ENCODE peak calls at places on chromosomes 4 and X, in eight cellular contexts. C is GM13977, P is AG09309, K is endothelial cell, V is HL-60, N is mesothelial cell of epicardium, W is SK-N-SH, Y is heart right ventricle. L is an unnamed sample.

GRCh38 chrX:39338583-39338982 is 537.3 kb downstream of the MID1IP1 start:
- DNase-seq in Y (no peak), W (no peak), P (no peak), N (no peak), C (no peak), K (no peak), V (no peak), L (no peak)

GRCh38 chrX:69062493-69062892 is 102.8 kb downstream of the PJA1 start:
- DNase-seq in N (peak; percentile 9), W (no peak), V (no peak), Y (no peak), C (no peak), K (no peak), P (no peak), L (no peak)

GRCh38 chrX:20173305-20173704 is 31.7 kb upstream of the EIF1AX start:
- DNase-seq in N (no peak), C (no peak), V (no peak), K (no peak), Y (no peak), W (no peak), P (no peak), L (no peak)

GRCh38 chr4:128776794-128777216 is 32.7 kb upstream of the JADE1 start:
- DNase-seq in P (peak; percentile 70), K (no peak), C (no peak), V (no peak), N (peak; percentile 42), Y (no peak), W (no peak), L (peak; percentile 36)

GRCh38 chr4:125956281-125956680 is 641.5 kb downstream of the FAT4 start:
- DNase-seq in C (no peak), W (no peak), K (no peak), V (no peak), N (no peak), Y (no peak), P (no peak), L (no peak)

GRCh38 chr4:74715731-74716435 is 78.4 kb downstream of the BTC start:
- DNase-seq in V (no peak), N (no peak), K (no peak), Y (no peak), C (peak; percentile 4), W (no peak), P (no peak), L (no peak)

GRCh38 chrX:115023139-115023538 is 5.7 kb upstream of the IL13RA2 start:
- DNase-seq in W (peak; percentile 12), V (no peak), P (peak; percentile 54), Y (no peak), K (no peak), N (no peak), C (no peak), L (peak; percentile 10)

GRCh38 chr4:48498895-48499294 is 8.8 kb downstream of the ZAR1 start:
- DNase-seq in N (no peak), C (no peak), P (no peak), V (no peak), W (no peak), K (no peak), Y (no peak), L (no peak)

GRCh38 chr4:10045481-10045880 is 24.2 kb upstream of the SLC2A9 start:
- DNase-seq in V (no peak), N (no peak), P (no peak), W (no peak), K (no peak), Y (no peak), C (no peak), L (no peak)

GRCh38 chr4:184574861-184575260 is 74.4 kb downstream of the CASP3 start:
- DNase-seq in V (no peak), K (no peak), C (no peak), N (no peak), P (no peak), W (no peak), Y (peak; percentile 16), L (no peak)

GRCh38 chr4:123649248-123649643 is 252.7 kb downstream of the SPRY1 start:
- DNase-seq in V (no peak), P (no peak), C (peak; percentile 5), K (no peak), W (no peak), Y (no peak), N (no peak), L (no peak)

GRCh38 chr4:53321151-53321987 is 44.5 kb downstream of the SCFD2 start:
- DNase-seq in Y (no peak), N (no peak), C (no peak), P (peak; percentile 94), V (no peak), W (no peak), K (no peak), L (no peak)

GRCh38 chr4:97016186-97016945 is 1126.9 kb downstream of the STPG2 start:
- DNase-seq in W (no peak), P (no peak), K (no peak), N (no peak), C (no peak), Y (no peak), V (no peak), L (no peak)

GRCh38 chr4:13266687-13267086 is 217.5 kb downstream of the RAB28 start:
- DNase-seq in N (no peak), Y (no peak), C (no peak), V (no peak), P (no peak), W (no peak), K (no peak), L (no peak)

GRCh38 chr4:107913283-107913899 is 18.0 kb upstream of the CYP2U1 start:
- DNase-seq in V (peak; percentile 62), C (no peak), K (peak; percentile 64), W (peak; percentile 36), P (peak; percentile 50), Y (peak; percentile 67), N (no peak), L (peak; percentile 51)

GRCh38 chr4:39641451-39641850 is 2.8 kb upstream of the SMIM14 start:
- DNase-seq in K (no peak), P (no peak), Y (no peak), C (no peak), V (no peak), W (no peak), N (no peak), L (no peak)

GRCh38 chr4:39635023-39635422 is 3.6 kb downstream of the SMIM14 start:
- DNase-seq in W (no peak), K (no peak), C (no peak), V (no peak), P (no peak), Y (no peak), N (no peak), L (peak; percentile 54)

GRCh38 chr4:39636786-39637185 is 1.9 kb downstream of the SMIM14 start:
- DNase-seq in P (no peak), N (no peak), K (no peak), W (no peak), Y (peak; percentile 21), C (no peak), V (no peak), L (no peak)

GRCh38 chr4:39637572-39638357 is 900 bp downstream of the SMIM14 start:
- DNase-seq in C (no peak), V (peak; percentile 56), W (peak; percentile 54), P (no peak), Y (peak; percentile 53), K (peak; percentile 52), N (peak; percentile 62), L (peak; percentile 38)

GRCh38 chr4:39638358-39639239 is at the start of gene SMIM14:
- DNase-seq in K (peak; percentile 95), C (peak; percentile 88), Y (peak; percentile 98), N (peak; percentile 99), P (peak; percentile 91), V (peak; percentile 98), W (peak; percentile 98), L (peak; percentile 96)
- TF ChIP-seq CTCF in K (no peak), C (no peak), Y (peak; percentile 24), N (no peak), P (no peak), V (no peak), W (no peak), L (no peak)

DNA sequence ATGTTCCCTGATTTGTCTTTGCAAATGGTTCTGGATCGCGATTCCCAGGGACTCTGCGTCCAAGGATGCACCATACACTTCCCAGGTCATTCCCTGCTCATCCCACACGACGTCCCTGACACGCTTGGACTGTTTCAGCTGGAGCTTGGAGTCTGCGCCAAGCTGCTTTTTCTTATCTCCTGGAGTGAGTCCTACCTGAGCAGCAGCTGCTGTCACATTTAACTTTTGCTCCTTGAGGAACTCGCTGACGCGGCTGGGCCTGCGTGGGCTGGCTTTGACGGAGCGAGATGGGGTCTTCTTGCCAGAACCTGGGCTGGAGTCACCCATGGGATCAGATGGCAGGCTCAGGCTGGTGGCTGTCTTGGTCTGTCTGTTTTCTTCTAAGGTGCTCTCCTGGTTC is 59.6 kb downstream of the GPRIN3 start:
- DNase-seq in C (no peak), W (no peak), N (no peak), P (no peak), K (no peak), Y (no peak), V (no peak), L (no peak)
- TF ChIP-seq CTCF in C (no peak), W (no peak), N (no peak), P (no peak), K (no peak), Y (no peak), V (no peak), L (no peak)

GRCh38 chr4:91961504-91961903 is 342.3 kb upstream of the GRID2 start:
- DNase-seq in C (no peak), W (no peak), V (no peak), Y (no peak), N (no peak), K (no peak), P (no peak), L (no peak)

GRCh38 chr4:91963489-91963888 is 340.3 kb upstream of the GRID2 start:
- DNase-seq in P (no peak), V (no peak), C (no peak), Y (no peak), W (no peak), K (no peak), N (no peak), L (no peak)

DNA sequence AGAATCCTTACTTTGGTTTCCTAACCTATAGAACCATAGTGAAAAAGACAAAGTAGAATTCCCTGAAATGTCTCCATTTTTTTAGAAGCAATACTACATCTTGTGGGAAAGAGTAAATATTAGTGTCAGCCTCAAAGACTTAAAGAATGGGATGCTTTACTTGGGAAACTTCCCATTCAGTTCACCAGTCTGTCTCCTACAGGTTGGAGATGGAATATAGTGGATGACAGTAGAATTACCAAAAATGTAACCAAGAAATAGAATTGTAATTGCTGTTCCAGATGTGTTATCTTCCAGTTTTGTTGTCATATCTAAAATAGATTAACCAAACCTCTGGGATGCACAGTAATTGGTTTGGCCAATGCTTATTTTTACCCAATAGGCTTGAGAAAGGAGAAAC is 338.6 kb upstream of the GRID2 start:
- DNase-seq in V (no peak), K (no peak), C (no peak), P (no peak), N (no peak), Y (no peak), W (no peak), L (no peak)
- TF ChIP-seq CTCF in V (no peak), K (no peak), C (no peak), P (no peak), N (no peak), Y (no peak), W (no peak), L (no peak)

DNA sequence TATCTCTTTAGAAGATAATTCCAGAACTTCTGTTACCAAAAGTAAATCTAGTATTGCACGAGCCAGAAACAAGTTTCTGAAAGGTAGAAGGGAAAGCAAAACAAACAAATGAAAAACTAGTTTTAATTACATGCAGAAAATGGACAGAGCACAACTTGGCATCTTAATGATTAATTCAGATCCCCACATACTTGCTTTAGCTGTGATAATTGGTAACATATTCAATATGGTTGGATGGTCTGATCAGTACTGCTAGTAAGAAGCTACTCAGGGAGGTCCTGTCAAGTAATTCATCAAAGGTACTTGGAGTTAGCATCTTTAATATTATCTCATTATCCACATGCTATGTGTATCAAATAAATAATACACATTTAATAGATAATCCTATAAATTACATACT is 204.3 kb downstream of the TRAM1L1 start:
- DNase-seq in N (no peak), C (no peak), V (no peak), K (no peak), Y (no peak), W (no peak), P (no peak), L (no peak)
- TF ChIP-seq CTCF in N (no peak), C (no peak), V (no peak), K (no peak), Y (no peak), W (no peak), P (no peak), L (no peak)

L was measured in Calu3.